ENCODE peak calls at places on chromosomes 1 and 21, in six cellular contexts. S, O, C, L, Y and W are unnamed samples.

GRCh38 chr1:226209307-226210059 is 14.0 kb upstream of the MIXL1 start:
- DNase-seq in S (no peak), O (no peak), C (no peak), L (no peak), Y (no peak), W (no peak)

GRCh38 chr21:23887709-23888303 is 1719.5 kb downstream of the MRPL39 start:
- DNase-seq in S (no peak), O (no peak), C (no peak), L (no peak), Y (no peak), W (no peak)

GRCh38 chr1:88204768-88205167 is 479.3 kb upstream of the PKN2 start:
- DNase-seq in S (no peak), O (no peak), C (no peak), L (no peak), Y (no peak), W (no peak)

GRCh38 chr1:17194133-17194475 is 10.8 kb upstream of the PADI1 start:
- DNase-seq in S (no peak), O (no peak), C (no peak), L (no peak), Y (no peak), W (no peak)

GRCh38 chr21:34808569-34809204 is 139.9 kb downstream of the CLIC6 start:
- DNase-seq in S (no peak), O (peak), C (no peak), L (no peak), Y (no peak), W (no peak)

GRCh38 chr21:34813266-34813886 is 144.6 kb downstream of the CLIC6 start:
- DNase-seq in S (no peak), O (peak), C (no peak), L (no peak), Y (no peak), W (no peak)

GRCh38 chr1:4144349-4144971 is 244.4 kb upstream of the C1orf174 start:
- DNase-seq in S (no peak), O (no peak), C (no peak), L (no peak), Y (no peak), W (no peak)

GRCh38 chr1:205709059-205709398 is 28.7 kb upstream of the SLC45A3 start:
- DNase-seq in S (no peak), O (peak), C (no peak), L (no peak), Y (no peak), W (no peak)

GRCh38 chr1:17585266-17585987 is 45.9 kb downstream of the ARHGEF10L start:
- DNase-seq in S (no peak), O (no peak), C (no peak), L (no peak), Y (no peak), W (no peak)

GRCh38 chr21:29359718-29360117 is 61.0 kb downstream of the BACH1 start:
- DNase-seq in S (no peak), O (peak), C (no peak), L (no peak), Y (no peak), W (no peak)

GRCh38 chr1:100627936-100628335 is 90.0 kb downstream of the GPR88 start:
- DNase-seq in S (no peak), O (peak), C (no peak), L (no peak), Y (no peak), W (no peak)

GRCh38 chr1:198935371-198935921 is 296.6 kb downstream of the PTPRC start:
- DNase-seq in S (peak), O (peak), C (peak), L (peak), Y (peak), W (peak)

GRCh38 chr1:153616144-153616884 is at the start of gene S100A14:
- DNase-seq in S (no peak), O (no peak), C (no peak), L (no peak), Y (peak), W (no peak)

GRCh38 chr1:5877001-5877400 is 115.2 kb downstream of the NPHP4 start:
- DNase-seq in S (no peak), O (no peak), C (no peak), L (no peak), Y (no peak), W (no peak)

GRCh38 chr1:89822109-89822962 is 1.5 kb downstream of the LRRC8D start:
- DNase-seq in S (no peak), O (no peak), C (no peak), L (no peak), Y (no peak), W (peak)

GRCh38 chr1:1291611-1292441 is 11.6 kb downstream of the SCNN1D start:
- DNase-seq in S (peak), O (peak), C (no peak), L (peak), Y (peak), W (peak)

GRCh38 chr1:156148236-156148635 is 5.1 kb upstream of the SEMA4A start:
- DNase-seq in S (no peak), O (no peak), C (no peak), L (no peak), Y (peak), W (no peak)

GRCh38 chr1:64006276-64007051 is 197.0 kb upstream of the UBE2U start:
- DNase-seq in S (no peak), O (peak), C (peak), L (no peak), Y (no peak), W (no peak)

GRCh38 chr21:26851109-26851944 is 6.1 kb upstream of the ADAMTS1 start:
- DNase-seq in S (no peak), O (no peak), C (no peak), L (no peak), Y (no peak), W (no peak)

GRCh38 chr1:56688522-56689026 is 43.5 kb downstream of the PRKAA2 start:
- DNase-seq in S (no peak), O (peak), C (peak), L (peak), Y (no peak), W (no peak)

GRCh38 chr1:91075233-91076135 is 53.6 kb upstream of the ZNF644 start:
- DNase-seq in S (no peak), O (no peak), C (no peak), L (no peak), Y (no peak), W (no peak)

GRCh38 chr1:6603424-6603850 is 768 bp upstream of the KLHL21 start:
- DNase-seq in S (peak), O (peak), C (peak), L (no peak), Y (peak), W (no peak)

GRCh38 chr1:27634166-27634981 is 611 bp downstream of the FGR start:
- DNase-seq in S (no peak), O (peak), C (no peak), L (no peak), Y (peak), W (no peak)

GRCh38 chr21:21921410-21922232 is 923.4 kb downstream of the NCAM2 start:
- DNase-seq in S (no peak), O (peak), C (no peak), L (peak), Y (no peak), W (peak)

GRCh38 chr1:59290173-59290954 is 6.5 kb upstream of the FGGY start:
- DNase-seq in S (no peak), O (peak), C (no peak), L (peak), Y (peak), W (peak)

GRCh38 chr1:16114527-16115467 is 41.1 kb downstream of the EPHA2 start:
- DNase-seq in S (no peak), O (no peak), C (no peak), L (no peak), Y (no peak), W (no peak)

GRCh38 chr1:116352349-116352813 is 20.7 kb upstream of the ATP1A1 start:
- DNase-seq in S (no peak), O (no peak), C (no peak), L (no peak), Y (no peak), W (no peak)